ENCODE peak calls at places on chromosomes 7 and 10, in five cellular contexts. B is non-pigmented ciliary epithelial cell, I is EL, K is HTR-8/SVneo, F is fibroblast of villous mesenchyme. T is an unnamed sample.

GRCh38 chr7:47941136-47941844 is 7.0 kb downstream of the PKD1L1 start:
- DNase-seq in B (peak), I (peak), K (peak), F (peak), T (peak)

GRCh38 chr10:88157981-88158465 is 294.6 kb downstream of the PTEN start:
- DNase-seq in F (peak), B (peak), K (peak), I (peak), T (peak)

GRCh38 chr7:5455175-5455574 is 31.5 kb upstream of the TNRC18 start:
- DNase-seq in K (no peak), I (no peak), B (no peak), F (no peak), T (no peak)

GRCh38 chr10:96450514-96451207 is 63.1 kb downstream of the TLL2 start:
- DNase-seq in I (no peak), B (no peak), K (no peak), F (no peak), T (no peak)

GRCh38 chr10:90884414-90884813 is 12.6 kb downstream of the RPP30 start:
- DNase-seq in K (no peak), F (peak), I (peak), B (no peak), T (no peak)

GRCh38 chr10:100970914-100971811 is 1.9 kb downstream of the SEMA4G start:
- DNase-seq in B (no peak), K (no peak), I (no peak), F (no peak), T (no peak)

GRCh38 chr10:52864459-52865106 is 92.0 kb upstream of the MBL2 start:
- DNase-seq in F (peak), K (peak), I (peak), B (peak), T (peak)

GRCh38 chr10:56920586-56921250 is 559.7 kb upstream of the ZWINT start:
- DNase-seq in F (no peak), B (no peak), I (no peak), K (no peak), T (no peak)

GRCh38 chr7:31261373-31261772 is 79.2 kb downstream of the NEUROD6 start:
- DNase-seq in F (no peak), K (no peak), B (no peak), I (no peak), T (no peak)

GRCh38 chr10:84452006-84452405 is 123.6 kb downstream of the CCSER2 start:
- DNase-seq in I (no peak), F (peak), B (no peak), K (no peak), T (no peak)

GRCh38 chr7:115782716-115783460 is 247.7 kb downstream of the TFEC start:
- DNase-seq in F (no peak), K (no peak), I (no peak), B (no peak), T (no peak)

GRCh38 chr7:16491148-16491547 is 25.6 kb upstream of the SOSTDC1 start:
- DNase-seq in I (no peak), F (no peak), B (no peak), K (no peak), T (no peak)

GRCh38 chr10:68043030-68043429 is 32.1 kb downstream of the HERC4 start:
- DNase-seq in B (peak), I (peak), K (no peak), F (no peak), T (no peak)

GRCh38 chr10:29615195-29615594 is 19.6 kb downstream of the SVIL start:
- DNase-seq in B (no peak), I (no peak), K (no peak), F (no peak), T (no peak)

GRCh38 chr7:95596183-95597135 is at the start of gene PDK4:
- DNase-seq in F (peak), I (peak), B (peak), K (peak), T (no peak)

GRCh38 chr10:86372785-86373239 is 6.2 kb upstream of the GRID1 start:
- DNase-seq in F (no peak), B (no peak), I (no peak), K (no peak), T (no peak)

GRCh38 chr7:47375121-47375551 is 206.8 kb downstream of the TNS3 start:
- DNase-seq in B (no peak), F (peak), I (peak), K (no peak), T (no peak)

GRCh38 chr10:79298403-79299244 is 48.6 kb upstream of the PPIF start:
- DNase-seq in K (peak), F (peak), I (peak), B (peak), T (peak)

GRCh38 chr10:11581213-11581612 is 30.2 kb downstream of the USP6NL start:
- DNase-seq in K (no peak), B (no peak), F (no peak), I (peak), T (no peak)

GRCh38 chr7:44112231-44112996 is 8.3 kb downstream of the AEBP1 start:
- DNase-seq in B (no peak), K (no peak), F (no peak), I (no peak), T (no peak)

GRCh38 chr10:32237644-32238345 is 109.2 kb downstream of the EPC1 start:
- DNase-seq in K (peak), F (no peak), B (peak), I (peak), T (peak)

GRCh38 chr7:90758933-90759562 is 162.9 kb downstream of the CDK14 start:
- DNase-seq in I (no peak), F (no peak), K (no peak), B (no peak), T (no peak)